ENCODE peak calls at places on chromosomes 13 and 19, in four cellular contexts. One of them, this sample, is unnamed.

GRCh38 chr19:13103961-13104847 is 1.5 kb upstream of the LYL1 start:
- DNase-seq in H1: no peak
- DNase-seq in SK-N-SH: peak
- DNase-seq in GM12878: no peak
- DNase-seq in this sample: no peak

GRCh38 chr19:47740866-47741519 is 4.4 kb upstream of the NOP53 start:
- DNase-seq in SK-N-SH: no peak
- DNase-seq in H1: no peak
- DNase-seq in GM12878: no peak
- DNase-seq in this sample: no peak

GRCh38 chr13:102141625-102142472 is 260.0 kb downstream of the FGF14 start:
- DNase-seq in SK-N-SH: no peak
- DNase-seq in H1: no peak
- DNase-seq in GM12878: no peak
- DNase-seq in this sample: peak

GRCh38 chr13:112693831-112694497 is 4.1 kb downstream of the ATP11A start:
- DNase-seq in GM12878: no peak
- DNase-seq in SK-N-SH: no peak
- DNase-seq in H1: no peak
- DNase-seq in this sample: no peak

GRCh38 chr13:27569405-27569804 is 50.9 kb downstream of the LNX2 start:
- DNase-seq in GM12878: peak
- DNase-seq in H1: no peak
- DNase-seq in SK-N-SH: no peak
- DNase-seq in this sample: no peak

GRCh38 chr13:69970521-69970920 is 137.1 kb upstream of the ATXN8OS start:
- DNase-seq in GM12878: no peak
- DNase-seq in H1: peak
- DNase-seq in SK-N-SH: no peak
- DNase-seq in this sample: no peak

GRCh38 chr19:57506163-57506562 is 6.4 kb downstream of the ZNF773 start:
- DNase-seq in GM12878: no peak
- DNase-seq in H1: no peak
- DNase-seq in SK-N-SH: no peak
- DNase-seq in this sample: no peak

GRCh38 chr19:38404858-38405257 is 2.0 kb downstream of the FAM98C start:
- DNase-seq in H1: no peak
- DNase-seq in GM12878: no peak
- DNase-seq in SK-N-SH: no peak
- DNase-seq in this sample: no peak

DNA sequence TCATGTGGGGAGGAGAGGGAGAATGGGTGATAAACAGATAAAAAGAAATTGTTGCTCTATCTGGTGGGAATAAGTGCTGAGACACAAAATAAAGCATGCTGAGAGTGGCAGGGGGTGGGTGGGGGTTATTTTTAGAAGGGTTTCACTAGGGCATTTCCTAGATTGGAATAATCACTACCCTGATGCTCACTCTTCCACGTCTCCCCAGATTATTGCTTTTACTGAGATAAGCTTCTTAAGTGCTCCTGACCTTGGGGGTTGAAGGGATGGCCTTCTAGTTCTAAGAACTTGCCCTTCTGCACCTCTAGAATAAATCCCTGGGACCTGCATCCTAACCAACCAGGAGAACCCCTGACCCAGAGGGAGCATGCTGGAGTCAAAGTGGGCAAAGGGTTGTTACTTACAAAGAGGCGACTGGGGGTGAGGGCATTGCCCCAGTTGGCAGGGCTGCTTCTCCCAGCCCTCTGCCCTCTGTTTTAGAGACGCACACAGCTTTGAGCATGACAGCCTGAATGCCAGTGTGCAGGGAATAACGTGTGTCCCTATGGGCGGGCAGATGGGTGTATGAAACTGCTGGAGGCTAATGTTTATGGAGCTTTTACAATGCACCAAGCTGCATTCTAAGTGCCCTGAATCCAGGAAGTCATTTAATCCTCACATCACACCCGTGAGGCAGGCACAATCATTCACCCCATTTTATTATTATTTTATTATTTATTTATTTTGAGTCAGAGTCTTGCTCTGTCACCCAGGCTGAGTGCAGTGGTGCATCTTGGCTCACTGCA is 743 bp downstream of the RDH8 start:
- DNase-seq in SK-N-SH: peak
- DNase-seq in H1: no peak
- DNase-seq in GM12878: no peak
- DNase-seq in this sample: no peak
- TF ChIP-seq TCF12 in SK-N-SH: no peak
- TF ChIP-seq TCF12 in H1: no peak
- TF ChIP-seq TCF12 in GM12878: no peak
- TF ChIP-seq TCF12 in this sample: no peak

GRCh38 chr13:36130168-36130541 is 1.0 kb downstream of the DCLK1 start:
- DNase-seq in SK-N-SH: no peak
- DNase-seq in H1: no peak
- DNase-seq in GM12878: no peak
- DNase-seq in this sample: no peak

GRCh38 chr13:36130542-36131214 is 504 bp downstream of the DCLK1 start:
- DNase-seq in GM12878: no peak
- DNase-seq in SK-N-SH: peak
- DNase-seq in H1: no peak
- DNase-seq in this sample: no peak

GRCh38 chr13:36131215-36131930 is at the start of gene DCLK1:
- DNase-seq in H1: no peak
- DNase-seq in GM12878: no peak
- DNase-seq in SK-N-SH: peak
- DNase-seq in this sample: no peak

GRCh38 chr13:36133950-36134349 is 2.8 kb upstream of the DCLK1 start:
- DNase-seq in SK-N-SH: no peak
- DNase-seq in H1: no peak
- DNase-seq in GM12878: no peak
- DNase-seq in this sample: no peak

GRCh38 chr13:36131931-36132297 is 732 bp upstream of the DCLK1 start:
- DNase-seq in H1: no peak
- DNase-seq in GM12878: no peak
- DNase-seq in SK-N-SH: no peak
- DNase-seq in this sample: no peak
- TF ChIP-seq TCF12 in H1: no peak
- TF ChIP-seq TCF12 in GM12878: no peak
- TF ChIP-seq TCF12 in SK-N-SH: no peak
- TF ChIP-seq TCF12 in this sample: no peak

GRCh38 chr13:62611343-62611742 is 1195.7 kb upstream of the PCDH20 start:
- DNase-seq in H1: no peak
- DNase-seq in GM12878: no peak
- DNase-seq in SK-N-SH: no peak
- DNase-seq in this sample: no peak
- TF ChIP-seq TCF12 in H1: no peak
- TF ChIP-seq TCF12 in GM12878: no peak
- TF ChIP-seq TCF12 in SK-N-SH: no peak
- TF ChIP-seq TCF12 in this sample: no peak

DNA sequence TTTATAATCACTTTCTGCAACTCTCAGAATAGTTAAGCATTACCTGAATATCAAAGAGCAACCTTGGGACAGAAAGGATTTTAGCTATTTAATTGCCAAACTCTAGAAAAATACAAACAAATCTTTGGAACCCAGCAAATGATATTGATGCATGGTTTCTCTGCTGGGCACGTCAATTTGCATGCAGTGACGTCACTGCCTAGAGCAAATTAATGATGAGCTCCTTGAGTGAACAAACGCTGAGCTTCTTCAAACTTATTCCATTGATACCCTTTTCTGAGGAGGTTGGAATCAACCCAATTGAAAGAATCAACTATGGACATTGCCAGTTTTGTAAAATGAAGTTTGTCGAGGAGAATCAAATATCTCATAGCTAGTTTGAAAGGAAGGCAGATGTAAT is 259.9 kb upstream of the SOX21 start:
- DNase-seq in H1: no peak
- DNase-seq in SK-N-SH: no peak
- DNase-seq in GM12878: no peak
- DNase-seq in this sample: no peak
- TF ChIP-seq TCF12 in H1: no peak
- TF ChIP-seq TCF12 in SK-N-SH: no peak
- TF ChIP-seq TCF12 in GM12878: no peak
- TF ChIP-seq TCF12 in this sample: no peak

GRCh38 chr13:20193924-20194631 is 1.3 kb upstream of the GJB2 start:
- DNase-seq in GM12878: no peak
- DNase-seq in H1: no peak
- DNase-seq in SK-N-SH: no peak
- DNase-seq in this sample: no peak
- TF ChIP-seq TCF12 in GM12878: no peak
- TF ChIP-seq TCF12 in H1: no peak
- TF ChIP-seq TCF12 in SK-N-SH: no peak
- TF ChIP-seq TCF12 in this sample: no peak

GRCh38 chr13:49436890-49437289 is 7.0 kb downstream of the CAB39L start:
- DNase-seq in GM12878: no peak
- DNase-seq in H1: no peak
- DNase-seq in SK-N-SH: no peak
- DNase-seq in this sample: no peak
- TF ChIP-seq TCF12 in GM12878: no peak
- TF ChIP-seq TCF12 in H1: no peak
- TF ChIP-seq TCF12 in SK-N-SH: no peak
- TF ChIP-seq TCF12 in this sample: no peak

GRCh38 chr13:28609936-28610335 is 49.0 kb upstream of the POMP start:
- DNase-seq in SK-N-SH: no peak
- DNase-seq in H1: no peak
- DNase-seq in GM12878: no peak
- DNase-seq in this sample: no peak
- TF ChIP-seq TCF12 in SK-N-SH: no peak
- TF ChIP-seq TCF12 in H1: no peak
- TF ChIP-seq TCF12 in GM12878: no peak
- TF ChIP-seq TCF12 in this sample: no peak

GRCh38 chr19:3784607-3785463 is 1.3 kb downstream of the MATK start:
- DNase-seq in SK-N-SH: no peak
- DNase-seq in GM12878: no peak
- DNase-seq in H1: no peak
- DNase-seq in this sample: no peak

GRCh38 chr19:3785464-3785937 is 680 bp downstream of the MATK start:
- DNase-seq in SK-N-SH: no peak
- DNase-seq in H1: no peak
- DNase-seq in GM12878: no peak
- DNase-seq in this sample: no peak

GRCh38 chr19:3782903-3783302 is 3.3 kb downstream of the MATK start:
- DNase-seq in H1: no peak
- DNase-seq in SK-N-SH: no peak
- DNase-seq in GM12878: no peak
- DNase-seq in this sample: no peak

GRCh38 chr19:3782330-3782729 is 3.9 kb downstream of the MATK start:
- DNase-seq in GM12878: no peak
- DNase-seq in SK-N-SH: no peak
- DNase-seq in H1: no peak
- DNase-seq in this sample: no peak

DNA sequence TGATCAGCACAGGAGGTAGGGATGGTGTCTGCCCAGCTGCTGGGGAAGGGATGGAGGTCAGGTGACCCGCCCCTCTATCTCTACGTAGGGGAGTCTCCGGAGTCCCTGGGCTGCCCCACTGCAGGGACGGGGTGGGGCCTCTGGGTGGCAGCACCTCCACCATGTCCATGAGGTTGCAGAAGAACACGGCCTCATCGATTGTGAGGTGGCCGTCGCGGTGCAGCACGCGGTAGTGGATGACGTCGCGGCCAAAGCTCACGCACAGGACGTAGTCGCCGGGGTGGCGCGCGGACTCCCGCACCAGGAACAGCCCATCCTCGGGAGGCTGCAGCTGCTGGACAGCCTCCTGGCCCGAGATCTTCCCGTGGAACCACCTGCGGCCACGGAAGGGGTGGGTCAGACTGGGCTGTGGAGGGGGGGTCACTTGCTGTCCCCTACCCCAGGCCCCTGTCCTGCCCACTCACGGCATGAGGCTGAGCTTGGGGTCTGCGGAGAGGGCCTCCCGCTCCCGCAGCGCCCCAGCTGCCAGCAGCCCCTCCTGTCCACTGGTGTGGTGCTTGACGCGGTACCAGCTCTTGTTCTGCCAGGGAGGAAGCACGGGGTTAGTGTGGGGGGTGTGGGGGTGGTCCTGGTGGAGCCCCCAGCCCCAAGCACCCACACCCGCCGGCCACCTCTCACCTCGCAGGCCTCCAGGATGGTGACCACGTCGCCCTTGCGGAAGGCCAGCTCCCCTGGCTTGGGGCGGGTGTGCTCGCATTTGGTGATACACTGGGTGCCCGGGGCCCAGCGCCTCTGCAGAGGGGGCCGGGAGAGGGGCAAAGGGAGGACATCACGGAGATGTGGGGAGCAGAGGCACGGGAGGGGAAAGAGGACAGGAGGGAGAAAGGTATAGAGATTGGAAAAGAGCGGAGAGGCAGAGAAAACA is 2.3 kb downstream of the MATK start:
- DNase-seq in SK-N-SH: peak
- DNase-seq in GM12878: no peak
- DNase-seq in H1: no peak
- DNase-seq in this sample: peak
- TF ChIP-seq TCF12 in SK-N-SH: no peak
- TF ChIP-seq TCF12 in GM12878: no peak
- TF ChIP-seq TCF12 in H1: no peak
- TF ChIP-seq TCF12 in this sample: no peak

GRCh38 chr19:27748551-27749152 is 1464.3 kb downstream of the UQCRFS1 start:
- DNase-seq in H1: no peak
- DNase-seq in GM12878: no peak
- DNase-seq in SK-N-SH: no peak
- DNase-seq in this sample: no peak
- TF ChIP-seq TCF12 in H1: no peak
- TF ChIP-seq TCF12 in GM12878: no peak
- TF ChIP-seq TCF12 in SK-N-SH: no peak
- TF ChIP-seq TCF12 in this sample: no peak

DNA sequence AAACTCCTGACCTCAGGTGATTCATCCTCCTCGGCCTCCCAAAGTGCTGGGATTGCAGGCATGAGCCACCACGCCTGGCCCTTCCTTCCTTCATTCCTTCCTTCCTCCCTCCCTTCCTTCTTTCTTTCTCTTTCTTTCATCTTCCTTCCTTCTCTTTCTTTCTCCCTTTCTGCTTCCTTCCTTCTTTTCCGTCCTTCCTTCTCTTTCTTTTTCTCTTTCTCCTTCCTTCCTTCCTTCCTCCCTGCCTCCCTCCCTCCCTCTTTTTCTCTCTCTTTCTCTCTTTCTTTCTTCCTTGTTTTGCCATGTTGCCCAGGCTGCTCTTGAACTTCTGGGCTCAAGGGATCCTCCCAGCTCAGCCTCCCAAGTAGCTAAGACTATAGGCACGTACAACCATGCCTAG is 36.5 kb upstream of the MUC16 start:
- DNase-seq in H1: no peak
- DNase-seq in GM12878: no peak
- DNase-seq in SK-N-SH: no peak
- DNase-seq in this sample: no peak
- TF ChIP-seq TCF12 in H1: no peak
- TF ChIP-seq TCF12 in GM12878: no peak
- TF ChIP-seq TCF12 in SK-N-SH: no peak
- TF ChIP-seq TCF12 in this sample: no peak

This sample was measured in HepG2.